ENCODE peak calls at places on chromosomes 16 and 17, in seven cellular contexts. I is tibial artery, L is esophagus squamous epithelium, D is colonic mucosa, R is transverse colon, J is heart left ventricle, Z is IMR-90. N is an unnamed sample.
A peak's percentile ranks its signal among the peaks of the same experiment; 100 is the strongest.

GRCh38 chr17:61400786-61401279 is 1.2 kb downstream of the TBX2 start:
- DNase-seq in J (peak; percentile 18), I (peak; percentile 68), R (no peak), L (no peak), D (no peak), Z (no peak), N (no peak)

GRCh38 chr17:8226536-8227237 is 16.3 kb upstream of the AURKB start:
- DNase-seq in R (peak; percentile 81), I (peak; percentile 92), D (peak; percentile 90), J (peak; percentile 76), L (no peak), Z (peak; percentile 91), N (peak; percentile 82)

GRCh38 chr17:63450551-63450950 is 4.4 kb upstream of the CYB561 start:
- DNase-seq in J (no peak), R (no peak), D (no peak), Z (peak; percentile 34), L (no peak), I (no peak), N (no peak)

GRCh38 chr17:81404557-81405165 is 9.4 kb downstream of the BAHCC1 start:
- DNase-seq in R (peak; percentile 59), Z (no peak), J (peak; percentile 57), I (no peak), D (peak; percentile 57), L (no peak), N (no peak)

GRCh38 chr16:86740817-86741799 is 162.8 kb downstream of the FOXL1 start:
- DNase-seq in J (peak; percentile 80), R (no peak), L (no peak), I (peak; percentile 91), D (no peak), Z (peak; percentile 80), N (no peak)

GRCh38 chr16:19722269-19722952 is 4.3 kb downstream of the IQCK start:
- DNase-seq in Z (no peak), D (no peak), R (no peak), J (no peak), I (no peak), L (no peak), N (no peak)

GRCh38 chr16:85556456-85557082 is 56.6 kb upstream of the GSE1 start:
- DNase-seq in L (no peak), J (peak; percentile 64), R (peak; percentile 72), I (peak; percentile 86), Z (no peak), D (peak; percentile 71), N (peak; percentile 73)

GRCh38 chr17:39393732-39394131 is 7.7 kb downstream of the FBXL20 start:
- DNase-seq in J (no peak), I (no peak), D (no peak), Z (no peak), L (no peak), R (no peak), N (no peak)

GRCh38 chr17:37726248-37726647 is 18.6 kb downstream of the HNF1B start:
- DNase-seq in I (no peak), L (no peak), D (no peak), Z (peak; percentile 18), J (no peak), R (no peak), N (no peak)

GRCh38 chr16:72769876-72770275 is 278.1 kb downstream of the ZFHX3 start:
- DNase-seq in Z (no peak), R (no peak), I (no peak), J (no peak), L (no peak), D (no peak), N (no peak)

GRCh38 chr17:16415031-16415924 is at the start of gene TRPV2:
- DNase-seq in Z (no peak), R (peak; percentile 65), L (no peak), J (peak; percentile 54), D (peak; percentile 52), I (no peak), N (no peak)

GRCh38 chr17:79777844-79778503 is at the start of gene CBX2:
- DNase-seq in D (peak; percentile 81), J (peak; percentile 83), R (peak; percentile 83), I (peak; percentile 84), L (no peak), Z (peak; percentile 42), N (peak; percentile 76)

GRCh38 chr17:79781012-79781665 is 3.2 kb downstream of the CBX2 start:
- DNase-seq in I (no peak), Z (no peak), D (no peak), R (no peak), L (no peak), J (no peak), N (no peak)

GRCh38 chr17:79779088-79779529 is 1.2 kb downstream of the CBX2 start:
- DNase-seq in I (no peak), L (no peak), D (no peak), R (no peak), J (no peak), Z (no peak), N (no peak)

GRCh38 chr17:79778504-79779087 is 648 bp downstream of the CBX2 start:
- DNase-seq in R (no peak), J (no peak), I (no peak), D (peak; percentile 64), L (no peak), Z (no peak), N (no peak)

DNA sequence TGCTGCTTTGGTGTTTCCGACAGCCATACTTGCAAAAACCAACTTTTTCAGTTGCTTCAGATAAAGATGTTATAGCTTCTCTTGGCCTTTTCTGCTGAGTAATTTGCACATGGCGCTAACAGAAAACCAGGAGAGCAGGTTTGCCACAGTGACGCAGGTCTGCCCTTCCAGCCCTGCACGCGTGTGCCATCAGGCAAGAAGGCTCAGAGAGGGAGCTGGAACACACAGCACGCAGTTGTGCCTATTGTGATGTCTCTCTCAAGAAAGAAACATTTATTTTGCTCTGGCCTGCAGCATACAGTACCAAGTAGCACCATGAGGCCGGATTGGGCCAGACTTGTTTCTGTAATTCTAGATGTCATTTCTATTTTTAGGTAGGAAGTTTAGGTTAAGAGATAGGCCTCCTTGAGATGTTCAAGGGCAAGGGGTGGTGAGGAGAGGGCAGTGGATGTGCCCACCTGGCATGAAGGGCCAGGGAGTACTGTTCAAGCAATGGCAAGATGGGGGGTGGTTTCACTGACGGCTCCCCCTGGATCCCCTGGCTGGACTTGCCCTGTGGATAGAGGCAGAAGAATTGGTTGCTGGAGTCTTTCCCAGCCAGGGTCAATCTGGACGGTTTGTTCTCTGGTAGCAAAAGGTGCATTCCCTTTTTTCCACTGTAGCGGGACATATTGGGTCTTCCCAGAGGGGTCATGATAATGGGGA is 1.9 kb downstream of the CBX2 start:
- DNase-seq in I (no peak), R (no peak), Z (no peak), L (no peak), D (no peak), J (no peak), N (no peak)
- H3K4me1 ChIP-seq in I (peaks cover 12% of the 10 kb centered on the region), R (peaks cover 19% of the 10 kb centered on the region), Z (peaks cover 3% of the 10 kb centered on the region), L (peaks cover 6% of the 10 kb centered on the region), D (peaks cover 11% of the 10 kb centered on the region), J (peaks cover 10% of the 10 kb centered on the region), N (peaks cover 36% of the 10 kb centered on the region)

GRCh38 chr17:72119280-72119962 is 1.4 kb upstream of the SOX9 start:
- DNase-seq in L (no peak), Z (no peak), I (no peak), D (no peak), J (no peak), R (no peak), N (no peak)
- H3K4me1 ChIP-seq in L (peaks cover 19% of the 10 kb centered on the region), Z (peaks cover 13% of the 10 kb centered on the region), I (peaks cover 36% of the 10 kb centered on the region), D (no peaks in the 10 kb centered on the region), J (peaks cover 11% of the 10 kb centered on the region), R (peaks cover 19% of the 10 kb centered on the region), N (peaks cover 28% of the 10 kb centered on the region)

DNA sequence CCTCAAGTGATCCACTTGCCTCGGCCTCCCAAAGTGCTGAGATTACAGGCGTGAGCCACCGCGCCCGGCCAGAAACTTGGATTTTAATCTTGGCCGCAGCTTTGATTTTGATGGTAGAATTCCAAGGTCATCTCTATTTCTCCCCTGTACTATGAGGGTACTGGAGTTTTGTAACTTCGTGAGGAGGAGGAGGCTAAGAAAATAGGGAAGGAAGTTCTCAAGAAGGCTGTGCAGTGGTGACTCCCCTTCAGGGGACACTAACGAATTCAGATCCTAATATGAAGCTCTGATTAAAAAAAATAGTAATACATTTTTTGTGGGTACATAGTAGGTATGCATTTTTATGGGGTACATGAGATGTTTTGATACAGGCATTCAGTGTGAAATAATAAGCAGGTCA is 55.9 kb downstream of the LDHD start:
- DNase-seq in D (no peak), J (no peak), I (no peak), R (no peak), Z (no peak), L (no peak), N (no peak)
- H3K4me1 ChIP-seq in D (no peaks in the 10 kb centered on the region), J (peaks cover 23% of the 10 kb centered on the region), I (peaks cover 12% of the 10 kb centered on the region), R (peaks cover 34% of the 10 kb centered on the region), Z (peaks cover 13% of the 10 kb centered on the region), L (peaks cover 34% of the 10 kb centered on the region), N (peaks cover 14% of the 10 kb centered on the region)

DNA sequence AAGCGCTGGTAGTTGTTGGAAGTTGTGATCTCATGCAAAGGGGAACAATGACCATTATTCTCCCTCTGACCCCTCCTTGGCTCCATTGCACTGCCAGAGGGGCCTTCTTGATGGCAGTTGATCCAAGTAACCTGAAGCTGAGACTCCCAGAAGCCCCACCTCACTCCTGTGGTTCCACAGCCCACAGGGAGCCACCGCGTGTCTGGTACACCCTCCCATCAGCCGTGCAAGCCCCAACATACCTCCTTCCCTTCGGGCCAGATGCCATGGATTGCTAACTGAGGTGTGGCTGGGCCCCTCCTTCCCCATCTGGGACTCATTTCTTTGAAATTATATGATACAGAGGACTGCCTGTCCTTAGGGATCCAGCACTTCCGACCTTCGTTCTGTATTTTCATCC is 17.8 kb downstream of the SAP30BP start:
- DNase-seq in Z (no peak), R (peak; percentile 63), L (no peak), D (peak; percentile 64), J (no peak), I (no peak), N (no peak)
- H3K4me1 ChIP-seq in Z (peaks cover 9% of the 10 kb centered on the region), R (peaks cover 18% of the 10 kb centered on the region), L (peaks cover 42% of the 10 kb centered on the region), D (peaks cover 3% of the 10 kb centered on the region), J (peaks cover 50% of the 10 kb centered on the region), I (no peaks in the 10 kb centered on the region), N (peaks cover 33% of the 10 kb centered on the region)

GRCh38 chr17:57604771-57605733 is 140.0 kb downstream of the CCDC182 start:
- DNase-seq in J (peak; percentile 77), D (peak; percentile 60), Z (peak; percentile 55), I (no peak), L (no peak), R (peak; percentile 72), N (peak; percentile 65)
- H3K4me1 ChIP-seq in J (peaks cover 39% of the 10 kb centered on the region), D (peaks cover 29% of the 10 kb centered on the region), Z (peaks cover 17% of the 10 kb centered on the region), I (peaks cover 9% of the 10 kb centered on the region), L (peaks cover 24% of the 10 kb centered on the region), R (peaks cover 28% of the 10 kb centered on the region), N (peaks cover 62% of the 10 kb centered on the region)

GRCh38 chr17:76381633-76382304 is 2.6 kb upstream of the SPHK1 start:
- DNase-seq in D (no peak), Z (peak; percentile 49), I (no peak), L (no peak), R (no peak), J (peak; percentile 66), N (peak; percentile 56)
- H3K4me1 ChIP-seq in D (peaks cover 7% of the 10 kb centered on the region), Z (peaks cover 14% of the 10 kb centered on the region), I (peaks cover 37% of the 10 kb centered on the region), L (peaks cover 23% of the 10 kb centered on the region), R (peaks cover 35% of the 10 kb centered on the region), J (peaks cover 28% of the 10 kb centered on the region), N (peaks cover 44% of the 10 kb centered on the region)

DNA sequence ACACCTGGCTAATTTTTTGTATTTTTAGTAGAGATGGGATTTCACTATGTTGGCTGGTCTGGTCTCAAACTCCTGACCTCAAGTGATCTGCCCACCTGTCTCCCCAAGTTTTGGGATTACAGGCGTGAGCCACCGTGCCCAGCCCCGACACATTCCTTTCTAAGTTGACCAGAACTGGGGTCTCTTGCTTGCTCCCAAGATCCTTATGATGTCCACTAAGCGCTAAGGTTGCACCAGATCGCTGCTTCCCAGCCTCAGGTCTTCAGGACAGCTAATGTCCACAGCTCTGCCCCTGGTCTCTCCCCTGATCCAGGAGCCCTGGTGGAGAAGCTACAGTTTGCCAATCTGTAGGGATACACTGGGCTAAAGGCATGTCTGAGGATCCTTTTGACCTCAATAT is 29.5 kb downstream of the NSMCE1 start:
- DNase-seq in D (no peak), R (no peak), J (peak; percentile 13), I (no peak), L (no peak), Z (no peak), N (no peak)
- H3K4me1 ChIP-seq in D (peaks cover 30% of the 10 kb centered on the region), R (peaks cover 73% of the 10 kb centered on the region), J (peaks cover 58% of the 10 kb centered on the region), I (peaks cover 56% of the 10 kb centered on the region), L (peaks cover 27% of the 10 kb centered on the region), Z (peaks cover 39% of the 10 kb centered on the region), N (peaks cover 49% of the 10 kb centered on the region)